ENCODE peak calls at places on chromosomes 1 and 21, in six cellular contexts. One of them, this sample, is unnamed.

GRCh38 chr1:18641005-18641941 is 10.6 kb downstream of the PAX7 start:
- DNase-seq in brain microvascular endothelial cell: no peak
- DNase-seq in astrocyte: no peak
- DNase-seq in epithelial cell of esophagus: no peak
- DNase-seq in left ventricle myocardium inferior: no peak
- DNase-seq in A549: no peak
- DNase-seq in this sample: no peak

GRCh38 chr1:204971700-204972336 is 71.2 kb upstream of the CNTN2 start:
- DNase-seq in A549: peak
- DNase-seq in left ventricle myocardium inferior: no peak
- DNase-seq in astrocyte: peak
- DNase-seq in epithelial cell of esophagus: peak
- DNase-seq in brain microvascular endothelial cell: peak
- DNase-seq in this sample: no peak

GRCh38 chr1:40926441-40926840 is 53.1 kb upstream of the CTPS1 start:
- DNase-seq in A549: no peak
- DNase-seq in left ventricle myocardium inferior: no peak
- DNase-seq in brain microvascular endothelial cell: no peak
- DNase-seq in epithelial cell of esophagus: no peak
- DNase-seq in astrocyte: no peak
- DNase-seq in this sample: no peak

GRCh38 chr1:24364605-24364974 is 45.4 kb downstream of the GRHL3 start:
- DNase-seq in epithelial cell of esophagus: no peak
- DNase-seq in A549: no peak
- DNase-seq in brain microvascular endothelial cell: no peak
- DNase-seq in left ventricle myocardium inferior: no peak
- DNase-seq in astrocyte: peak
- DNase-seq in this sample: no peak

GRCh38 chr21:43890042-43890441 is 25.0 kb downstream of the AGPAT3 start:
- DNase-seq in left ventricle myocardium inferior: no peak
- DNase-seq in brain microvascular endothelial cell: no peak
- DNase-seq in epithelial cell of esophagus: no peak
- DNase-seq in A549: no peak
- DNase-seq in astrocyte: no peak
- DNase-seq in this sample: no peak

GRCh38 chr1:153697873-153698647 is 19.6 kb downstream of the NPR1 start:
- DNase-seq in astrocyte: peak
- DNase-seq in A549: no peak
- DNase-seq in left ventricle myocardium inferior: peak
- DNase-seq in brain microvascular endothelial cell: no peak
- DNase-seq in epithelial cell of esophagus: no peak
- DNase-seq in this sample: no peak

GRCh38 chr21:44521928-44522752 is 17.9 kb downstream of the KRTAP10-1 start:
- DNase-seq in A549: no peak
- DNase-seq in astrocyte: no peak
- DNase-seq in brain microvascular endothelial cell: no peak
- DNase-seq in epithelial cell of esophagus: no peak
- DNase-seq in left ventricle myocardium inferior: peak
- DNase-seq in this sample: no peak

GRCh38 chr1:212247179-212247721 is 38.0 kb upstream of the PPP2R5A start:
- DNase-seq in epithelial cell of esophagus: peak
- DNase-seq in left ventricle myocardium inferior: peak
- DNase-seq in brain microvascular endothelial cell: peak
- DNase-seq in astrocyte: peak
- DNase-seq in A549: no peak
- DNase-seq in this sample: no peak

GRCh38 chr1:101291562-101292035 is 54.8 kb downstream of the S1PR1 start:
- DNase-seq in left ventricle myocardium inferior: no peak
- DNase-seq in brain microvascular endothelial cell: peak
- DNase-seq in astrocyte: peak
- DNase-seq in epithelial cell of esophagus: peak
- DNase-seq in A549: no peak
- DNase-seq in this sample: no peak

GRCh38 chr1:156549831-156550230 is 22.5 kb downstream of the IQGAP3 start:
- DNase-seq in left ventricle myocardium inferior: no peak
- DNase-seq in astrocyte: no peak
- DNase-seq in brain microvascular endothelial cell: no peak
- DNase-seq in A549: no peak
- DNase-seq in epithelial cell of esophagus: peak
- DNase-seq in this sample: no peak

GRCh38 chr1:48878191-48878940 is 101.7 kb upstream of the BEND5 start:
- DNase-seq in astrocyte: peak
- DNase-seq in A549: peak
- DNase-seq in epithelial cell of esophagus: peak
- DNase-seq in brain microvascular endothelial cell: peak
- DNase-seq in left ventricle myocardium inferior: no peak
- DNase-seq in this sample: no peak

GRCh38 chr1:9881838-9882249 is 28.2 kb downstream of the CTNNBIP1 start:
- DNase-seq in brain microvascular endothelial cell: peak
- DNase-seq in A549: no peak
- DNase-seq in left ventricle myocardium inferior: no peak
- DNase-seq in astrocyte: peak
- DNase-seq in epithelial cell of esophagus: peak
- DNase-seq in this sample: no peak

GRCh38 chr1:35810096-35810860 is 2.5 kb downstream of the AGO4 start:
- DNase-seq in A549: no peak
- DNase-seq in epithelial cell of esophagus: peak
- DNase-seq in left ventricle myocardium inferior: no peak
- DNase-seq in astrocyte: peak
- DNase-seq in brain microvascular endothelial cell: peak
- DNase-seq in this sample: no peak

GRCh38 chr1:25356441-25356840 is 18.3 kb downstream of the TMEM50A start:
- DNase-seq in A549: no peak
- DNase-seq in left ventricle myocardium inferior: no peak
- DNase-seq in brain microvascular endothelial cell: no peak
- DNase-seq in astrocyte: no peak
- DNase-seq in epithelial cell of esophagus: no peak
- DNase-seq in this sample: no peak

GRCh38 chr21:29155118-29155932 is 24.9 kb downstream of the MAP3K7CL start:
- DNase-seq in epithelial cell of esophagus: peak
- DNase-seq in left ventricle myocardium inferior: peak
- DNase-seq in A549: no peak
- DNase-seq in brain microvascular endothelial cell: peak
- DNase-seq in astrocyte: peak
- DNase-seq in this sample: no peak
- H3K4me3 ChIP-seq in epithelial cell of esophagus: no peak
- H3K4me3 ChIP-seq in left ventricle myocardium inferior: peak
- H3K4me3 ChIP-seq in A549: no peak
- H3K4me3 ChIP-seq in brain microvascular endothelial cell: peak
- H3K4me3 ChIP-seq in astrocyte: no peak
- H3K4me3 ChIP-seq in this sample: no peak

GRCh38 chr1:52603680-52604501 is 1.7 kb downstream of the GPX7 start:
- DNase-seq in astrocyte: no peak
- DNase-seq in brain microvascular endothelial cell: no peak
- DNase-seq in A549: no peak
- DNase-seq in epithelial cell of esophagus: peak
- DNase-seq in left ventricle myocardium inferior: no peak
- DNase-seq in this sample: no peak
- H3K4me3 ChIP-seq in astrocyte: no peak
- H3K4me3 ChIP-seq in brain microvascular endothelial cell: no peak
- H3K4me3 ChIP-seq in A549: no peak
- H3K4me3 ChIP-seq in epithelial cell of esophagus: no peak
- H3K4me3 ChIP-seq in left ventricle myocardium inferior: no peak
- H3K4me3 ChIP-seq in this sample: peak

GRCh38 chr21:20998886-20999285 is 677 bp downstream of the NCAM2 start:
- DNase-seq in epithelial cell of esophagus: no peak
- DNase-seq in astrocyte: no peak
- DNase-seq in brain microvascular endothelial cell: no peak
- DNase-seq in A549: no peak
- DNase-seq in left ventricle myocardium inferior: no peak
- DNase-seq in this sample: no peak
- H3K4me3 ChIP-seq in epithelial cell of esophagus: no peak
- H3K4me3 ChIP-seq in astrocyte: peak
- H3K4me3 ChIP-seq in brain microvascular endothelial cell: peak
- H3K4me3 ChIP-seq in A549: no peak
- H3K4me3 ChIP-seq in left ventricle myocardium inferior: peak
- H3K4me3 ChIP-seq in this sample: peak

DNA sequence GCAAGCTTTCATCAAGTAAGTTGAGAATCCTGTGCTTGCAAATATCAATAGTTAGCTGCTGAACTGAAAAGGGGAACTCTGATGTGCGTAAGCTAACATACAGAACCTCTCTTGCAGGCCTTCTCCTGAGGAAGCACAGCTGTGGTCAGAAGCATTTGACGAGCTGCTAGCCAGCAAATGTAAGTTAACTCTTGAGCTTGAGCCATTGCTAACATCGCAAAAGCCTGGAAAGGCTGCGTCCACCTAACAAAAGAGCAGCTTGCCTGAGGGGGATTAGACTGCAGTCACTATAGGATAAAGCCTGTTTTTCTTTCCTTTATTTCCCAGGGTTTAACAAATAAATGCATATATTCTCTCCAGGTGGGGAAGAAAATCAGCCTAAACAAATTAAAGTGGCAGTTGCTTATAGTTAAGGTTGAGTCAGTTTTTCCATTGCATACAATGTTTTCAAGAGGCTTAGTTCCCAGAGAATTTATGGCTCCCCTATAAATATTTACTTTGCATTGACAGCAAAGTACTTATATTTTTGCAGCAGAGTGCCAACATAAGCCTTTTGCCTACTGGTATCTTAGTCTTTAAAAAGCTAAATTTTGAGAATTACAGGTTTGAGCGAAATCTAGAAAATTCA is 1.5 kb downstream of the RGS2 start:
- DNase-seq in A549: no peak
- DNase-seq in left ventricle myocardium inferior: peak
- DNase-seq in astrocyte: peak
- DNase-seq in epithelial cell of esophagus: peak
- DNase-seq in brain microvascular endothelial cell: no peak
- DNase-seq in this sample: no peak
- H3K4me3 ChIP-seq in A549: peak
- H3K4me3 ChIP-seq in left ventricle myocardium inferior: peak
- H3K4me3 ChIP-seq in astrocyte: peak
- H3K4me3 ChIP-seq in epithelial cell of esophagus: peak
- H3K4me3 ChIP-seq in brain microvascular endothelial cell: peak
- H3K4me3 ChIP-seq in this sample: no peak

DNA sequence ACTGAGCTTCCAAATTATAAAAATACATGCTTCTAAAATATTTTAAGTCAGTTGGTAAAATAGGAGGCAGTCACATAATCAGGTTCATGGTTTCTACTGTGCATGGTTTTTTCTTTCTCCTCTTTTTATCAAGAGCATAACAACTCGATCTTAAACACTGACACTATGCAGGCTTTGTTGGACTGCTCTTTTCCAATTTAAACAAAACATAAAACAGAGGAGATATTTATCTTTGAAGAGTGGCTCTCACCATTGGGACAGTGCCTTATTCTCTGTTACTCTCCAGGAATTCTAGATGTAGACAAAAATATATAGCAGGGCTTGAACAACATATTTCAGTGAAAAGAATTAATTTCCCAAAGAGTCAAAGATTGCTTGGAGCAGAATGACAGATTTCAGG is 883.5 kb upstream of the ADGRL2 start:
- DNase-seq in A549: no peak
- DNase-seq in left ventricle myocardium inferior: no peak
- DNase-seq in astrocyte: no peak
- DNase-seq in brain microvascular endothelial cell: no peak
- DNase-seq in epithelial cell of esophagus: no peak
- DNase-seq in this sample: no peak
- H3K4me3 ChIP-seq in A549: no peak
- H3K4me3 ChIP-seq in left ventricle myocardium inferior: no peak
- H3K4me3 ChIP-seq in astrocyte: no peak
- H3K4me3 ChIP-seq in brain microvascular endothelial cell: no peak
- H3K4me3 ChIP-seq in epithelial cell of esophagus: no peak
- H3K4me3 ChIP-seq in this sample: no peak

DNA sequence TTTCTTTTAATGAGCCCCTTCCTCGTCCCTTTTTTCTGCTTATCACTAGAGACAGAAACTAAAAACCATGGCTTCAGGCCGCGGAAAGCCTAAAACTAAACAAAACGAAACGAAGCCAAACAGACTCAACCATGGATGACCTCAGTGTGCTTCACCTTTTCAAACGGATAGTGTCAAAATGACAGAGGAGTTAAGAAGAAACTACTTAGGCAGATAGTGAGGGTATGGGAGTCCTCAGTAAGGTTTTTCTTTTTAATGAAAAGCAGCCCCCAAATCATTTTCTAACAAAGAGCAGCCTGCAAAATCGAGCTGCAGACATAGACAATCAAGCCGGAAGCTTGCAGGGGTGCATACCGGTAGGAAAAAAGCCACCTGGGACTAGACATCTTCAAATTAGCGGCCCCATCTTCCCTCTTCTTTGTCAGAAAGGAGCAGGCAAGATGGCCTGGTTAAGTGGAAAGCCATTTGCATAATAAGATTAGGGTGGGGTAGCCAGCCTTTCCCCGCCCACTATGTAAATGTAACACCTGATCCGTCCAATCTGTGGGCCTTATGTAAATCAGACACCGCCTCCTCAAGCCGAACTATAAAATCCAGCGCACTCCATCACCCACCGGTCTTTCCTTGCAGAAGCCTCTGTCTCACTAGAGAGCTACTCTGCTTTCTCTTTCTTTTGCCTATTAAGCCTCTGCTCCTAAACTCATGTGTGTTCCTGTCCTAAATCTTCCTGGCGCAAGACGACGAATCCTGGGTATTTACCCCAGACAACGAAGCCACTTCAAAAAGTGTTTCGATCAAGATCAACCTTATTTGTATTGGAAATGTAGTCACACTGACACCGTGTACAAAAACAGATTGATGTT is 6.2 kb upstream of the ERO1B start:
- DNase-seq in epithelial cell of esophagus: no peak
- DNase-seq in brain microvascular endothelial cell: no peak
- DNase-seq in astrocyte: no peak
- DNase-seq in left ventricle myocardium inferior: no peak
- DNase-seq in A549: no peak
- DNase-seq in this sample: no peak
- H3K4me3 ChIP-seq in epithelial cell of esophagus: no peak
- H3K4me3 ChIP-seq in brain microvascular endothelial cell: no peak
- H3K4me3 ChIP-seq in astrocyte: peak
- H3K4me3 ChIP-seq in left ventricle myocardium inferior: no peak
- H3K4me3 ChIP-seq in A549: no peak
- H3K4me3 ChIP-seq in this sample: no peak

GRCh38 chr1:31687601-31688000 is 16.2 kb downstream of the COL16A1 start:
- DNase-seq in left ventricle myocardium inferior: no peak
- DNase-seq in epithelial cell of esophagus: no peak
- DNase-seq in astrocyte: no peak
- DNase-seq in brain microvascular endothelial cell: no peak
- DNase-seq in A549: no peak
- DNase-seq in this sample: no peak
- H3K4me3 ChIP-seq in left ventricle myocardium inferior: no peak
- H3K4me3 ChIP-seq in epithelial cell of esophagus: no peak
- H3K4me3 ChIP-seq in astrocyte: no peak
- H3K4me3 ChIP-seq in brain microvascular endothelial cell: no peak
- H3K4me3 ChIP-seq in A549: no peak
- H3K4me3 ChIP-seq in this sample: no peak